ENCODE peak calls at places on chromosome 21, in six cellular contexts. Z is esophagus muscularis mucosa, M is vagina, C is HL-60, D is sigmoid colon, K is GM23338. V is an unnamed sample.

GRCh38 chr21:41437754-41438153 is 11.7 kb downstream of the MX1 start:
- DNase-seq in K (no peak), C (no peak), D (no peak), Z (no peak), M (peak), V (no peak)

GRCh38 chr21:34190576-34191301 is 117.4 kb downstream of the MRPS6 start:
- DNase-seq in M (no peak), K (no peak), Z (no peak), D (no peak), C (no peak), V (no peak)

GRCh38 chr21:32978346-32979270 is 47.1 kb upstream of the OLIG2 start:
- DNase-seq in C (no peak), Z (peak), M (peak), K (no peak), D (no peak), V (no peak)

GRCh38 chr21:42386034-42386591 is 9.7 kb downstream of the TMPRSS3 start:
- DNase-seq in Z (no peak), C (no peak), M (no peak), D (peak), K (no peak), V (no peak)

GRCh38 chr21:25512095-25513086 is 94.9 kb downstream of the MRPL39 start:
- DNase-seq in M (no peak), K (no peak), Z (no peak), D (no peak), C (no peak), V (no peak)

GRCh38 chr21:46033410-46034404 is 52.1 kb downstream of the COL6A1 start:
- DNase-seq in K (no peak), C (no peak), Z (no peak), M (no peak), D (no peak), V (no peak)

GRCh38 chr21:41247561-41247968 is 69.0 kb upstream of the FAM3B start:
- DNase-seq in C (no peak), D (no peak), Z (peak), M (peak), K (no peak), V (peak)

GRCh38 chr21:32423320-32423719 is 10.8 kb downstream of the EVA1C start:
- DNase-seq in Z (no peak), M (no peak), D (no peak), K (no peak), C (no peak), V (no peak)

GRCh38 chr21:27108228-27108627 is 141.3 kb upstream of the ADAMTS5 start:
- DNase-seq in D (no peak), C (no peak), K (no peak), Z (no peak), M (no peak), V (no peak)

GRCh38 chr21:27713159-27714109 is 746.5 kb upstream of the ADAMTS5 start:
- DNase-seq in K (no peak), M (no peak), D (peak), Z (no peak), C (no peak), V (peak)

GRCh38 chr21:34498623-34499022 is 13.4 kb downstream of the KCNE1 start:
- DNase-seq in M (no peak), C (no peak), D (no peak), K (no peak), Z (no peak), V (no peak)

GRCh38 chr21:46228345-46229051 is at the start of gene LSS:
- DNase-seq in K (peak), C (peak), M (peak), D (peak), Z (peak), V (peak)

GRCh38 chr21:45938453-45938755 is 43.2 kb upstream of the COL6A1 start:
- DNase-seq in M (no peak), C (no peak), K (no peak), D (no peak), Z (no peak), V (no peak)

GRCh38 chr21:32888971-32889370 is 117.4 kb upstream of the PAXBP1 start:
- DNase-seq in C (no peak), K (peak), D (no peak), M (no peak), Z (no peak), V (no peak)

GRCh38 chr21:15731243-15731613 is 1.4 kb downstream of the USP25 start:
- DNase-seq in M (no peak), Z (no peak), C (no peak), K (no peak), D (no peak), V (no peak)

GRCh38 chr21:34803792-34804440 is 135.1 kb downstream of the CLIC6 start:
- DNase-seq in Z (no peak), K (no peak), D (no peak), C (no peak), M (no peak), V (no peak)

GRCh38 chr21:34922487-34922886 is 126.6 kb downstream of the RUNX1 start:
- DNase-seq in Z (no peak), K (no peak), D (no peak), M (no peak), C (no peak), V (no peak)

GRCh38 chr21:15031790-15032357 is 32.9 kb downstream of the NRIP1 start:
- DNase-seq in K (no peak), D (no peak), M (no peak), Z (no peak), C (no peak), V (no peak)

GRCh38 chr21:37198989-37199924 is 67.9 kb downstream of the VPS26C start:
- DNase-seq in Z (no peak), C (no peak), K (no peak), M (peak), D (no peak), V (no peak)

GRCh38 chr21:32914424-32915070 is 111.2 kb upstream of the OLIG2 start:
- DNase-seq in D (no peak), K (no peak), M (no peak), Z (no peak), C (no peak), V (no peak)

GRCh38 chr21:21247441-21247840 is 249.2 kb downstream of the NCAM2 start:
- DNase-seq in K (no peak), M (no peak), C (no peak), Z (no peak), D (no peak), V (no peak)

GRCh38 chr21:42080788-42081083 is 9.6 kb downstream of the UMODL1 start:
- DNase-seq in M (no peak), Z (no peak), D (no peak), K (no peak), C (peak), V (no peak)

GRCh38 chr21:28111151-28111619 is 881.5 kb downstream of the LTN1 start:
- DNase-seq in M (no peak), Z (no peak), K (no peak), D (peak), C (no peak), V (no peak)

DNA sequence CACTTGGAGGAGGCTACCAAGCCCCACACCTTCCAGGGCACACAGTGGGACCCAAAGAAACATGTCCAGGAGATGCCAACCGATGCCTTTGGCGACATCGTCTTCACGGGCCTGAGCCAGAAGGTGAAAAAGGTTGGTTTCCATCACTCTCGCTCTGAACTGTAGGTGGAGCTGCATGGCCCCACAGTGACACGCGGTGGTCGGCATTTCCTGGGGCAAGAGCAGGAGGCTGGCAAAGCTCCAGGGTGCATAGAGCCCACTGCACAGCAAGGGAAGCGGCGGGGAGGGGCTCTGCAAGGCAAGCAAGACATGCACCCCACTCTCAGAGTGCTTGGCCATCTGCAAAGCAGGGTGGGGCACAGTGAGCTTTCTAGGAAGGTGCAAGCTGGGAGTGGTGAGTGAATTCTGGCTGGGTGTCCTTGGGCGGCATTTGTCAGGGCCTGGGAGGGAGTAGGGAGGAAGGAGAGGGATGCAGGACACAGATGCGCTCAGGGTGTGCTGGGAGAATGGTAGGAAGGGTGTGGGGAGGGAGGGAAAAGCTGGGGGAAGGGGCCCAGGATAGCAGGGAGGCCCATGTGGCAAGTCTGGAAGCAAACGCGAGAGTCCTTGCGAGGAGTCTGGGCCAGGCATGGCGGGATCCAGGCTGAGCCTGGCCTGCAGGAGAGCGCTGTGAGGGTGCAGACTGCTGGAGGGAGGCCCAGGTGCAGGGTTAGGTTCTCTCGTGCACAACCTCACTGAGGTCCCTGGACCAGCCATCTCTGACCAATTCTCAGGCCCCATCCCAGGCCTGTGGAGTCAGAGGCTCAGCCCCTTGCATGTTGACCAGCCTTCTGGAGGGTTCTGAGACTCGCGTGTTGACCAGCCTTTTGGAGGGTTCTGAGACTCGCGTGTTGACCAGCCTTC is 11.0 kb downstream of the TRPM2 start:
- DNase-seq in Z (no peak), M (no peak), K (peak), D (peak), C (no peak), V (no peak)
- TF ChIP-seq CTCF in Z (no peak), M (no peak), K (peak), D (no peak), C (no peak), V (no peak)

DNA sequence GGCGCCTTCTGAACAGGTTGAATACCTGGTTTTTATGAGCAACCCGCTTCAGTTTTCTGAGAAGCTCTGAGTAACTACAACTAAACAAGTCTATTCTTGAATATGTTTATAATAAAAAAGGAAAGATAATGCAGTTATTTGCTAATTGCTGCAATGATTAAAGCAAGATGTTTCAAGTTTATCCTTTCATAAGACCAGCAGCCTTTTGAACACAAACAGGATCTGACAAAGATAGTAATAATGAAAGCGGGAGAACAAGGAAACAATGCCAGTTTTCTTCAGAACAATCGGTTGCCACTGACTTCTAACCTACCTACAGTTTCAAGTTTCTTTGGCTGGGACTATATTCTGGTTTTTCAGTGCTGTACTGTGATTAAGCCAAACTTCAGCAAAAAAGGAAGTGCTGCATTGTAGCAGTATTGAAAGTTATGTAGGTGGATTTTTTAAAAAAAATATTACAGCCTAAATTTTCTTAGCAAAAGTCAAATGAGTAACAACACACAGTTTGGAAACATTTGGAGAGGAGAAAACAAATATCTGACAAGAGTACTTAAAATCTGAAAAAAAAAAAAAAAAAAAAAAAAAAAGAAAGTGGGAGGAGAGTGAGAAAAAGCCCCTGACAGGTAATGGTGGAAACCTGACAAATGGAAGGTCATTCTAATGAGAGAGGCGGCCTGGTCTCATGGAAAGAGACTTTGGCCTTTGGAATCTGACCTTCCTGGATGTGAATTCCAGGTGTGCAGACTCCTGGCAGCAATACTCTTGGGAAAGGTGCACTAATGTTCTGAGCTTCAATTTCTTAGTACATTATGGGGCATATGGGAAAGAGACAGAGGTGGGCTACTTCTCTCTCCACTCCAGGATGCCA is 11.4 kb downstream of the KCNJ15 start:
- DNase-seq in Z (no peak), K (no peak), D (no peak), M (no peak), C (no peak), V (peak)
- H3K27ac ChIP-seq in Z (no peak), K (no peak), D (no peak), M (peak), C (no peak), V (peak)

GRCh38 chr21:36135391-36136094 is 664 bp downstream of the CBR3 start:
- DNase-seq in C (peak), Z (peak), M (no peak), D (peak), K (peak), V (peak)

GRCh38 chr21:36127977-36128376 is 6.9 kb upstream of the CBR3 start:
- DNase-seq in D (peak), C (no peak), M (no peak), K (no peak), Z (no peak), V (no peak)

GRCh38 chr21:36129219-36129618 is 5.7 kb upstream of the CBR3 start:
- DNase-seq in C (no peak), M (no peak), K (no peak), Z (no peak), D (peak), V (no peak)

GRCh38 chr21:36134820-36135390 is at the start of gene CBR3:
- DNase-seq in Z (no peak), D (peak), K (peak), C (no peak), M (no peak), V (peak)

GRCh38 chr21:36132691-36133090 is 2.2 kb upstream of the CBR3 start:
- DNase-seq in K (no peak), D (peak), M (no peak), C (no peak), Z (no peak), V (no peak)
- TF ChIP-seq POLR2AphosphoS5 in K (no peak), D (no peak), M (peak), C (no peak), Z (no peak), V (no peak)

DNA sequence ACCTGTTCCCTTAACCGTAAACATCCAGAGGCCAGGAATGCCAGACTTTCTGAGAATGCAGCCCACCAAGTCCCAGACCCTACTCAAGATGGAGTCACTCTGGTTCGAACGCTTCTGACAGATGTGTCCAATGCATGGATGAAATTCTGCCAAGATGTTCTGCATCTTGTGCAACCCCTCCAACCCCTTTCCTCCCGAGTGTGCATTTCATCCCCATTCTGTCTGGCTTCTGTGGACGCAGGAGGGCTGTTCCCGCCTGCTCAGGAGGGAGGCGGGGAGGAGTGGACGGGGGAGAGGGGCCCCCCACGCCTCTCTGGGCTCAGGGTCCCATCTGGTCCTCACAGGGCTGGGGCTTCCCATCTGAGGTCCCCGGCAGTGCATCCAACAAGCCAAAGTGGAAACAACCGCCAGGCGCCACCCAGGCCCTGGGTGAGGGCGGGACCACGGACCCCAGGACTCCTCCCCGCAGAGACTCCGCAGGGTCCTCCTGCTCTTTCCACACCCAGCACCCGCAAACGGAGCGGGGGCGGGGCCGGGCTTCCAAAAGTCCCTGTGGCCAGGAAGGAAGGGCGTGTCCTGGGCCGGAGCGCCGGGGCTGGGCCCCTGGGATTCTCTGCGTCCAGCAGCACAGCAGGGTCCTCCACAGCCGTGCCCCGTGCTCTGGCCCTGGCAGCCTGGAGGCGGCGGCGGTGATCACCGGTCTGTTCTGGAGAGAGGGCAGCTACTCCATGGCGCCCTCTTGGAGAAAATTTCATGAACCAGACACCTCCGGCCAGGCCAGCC is 27.7 kb upstream of the SUMO3 start:
- DNase-seq in M (no peak), K (peak), D (peak), Z (peak), C (peak), V (no peak)
- TF ChIP-seq CTCF in M (no peak), K (peak), D (no peak), Z (peak), C (no peak), V (no peak)